ENCODE peak calls at places on chromosomes 16 and 17, in ten cellular contexts. One of them, this sample, is unnamed. For H3K4me1, the result is how much of the 10 kb centered on the place peaks cover.

GRCh38 chr17:10126554-10127493 is 71.6 kb downstream of the GAS7 start:
- DNase-seq in endothelial cell of umbilical vein: no peak
- DNase-seq in upper lobe of right lung: no peak
- DNase-seq in lung: no peak
- DNase-seq in psoas muscle: peak
- DNase-seq in effector memory CD4-positive, alpha-beta T cell: no peak
- DNase-seq in mucosa of descending colon: no peak
- DNase-seq in CD8-positive, alpha-beta T cell: no peak
- DNase-seq in uterus: peak
- DNase-seq in vagina: no peak
- DNase-seq in this sample: no peak

GRCh38 chr17:78844301-78845005 is 3.8 kb upstream of the USP36 start:
- DNase-seq in endothelial cell of umbilical vein: peak
- DNase-seq in CD8-positive, alpha-beta T cell: no peak
- DNase-seq in effector memory CD4-positive, alpha-beta T cell: no peak
- DNase-seq in uterus: no peak
- DNase-seq in psoas muscle: no peak
- DNase-seq in mucosa of descending colon: no peak
- DNase-seq in vagina: no peak
- DNase-seq in lung: no peak
- DNase-seq in upper lobe of right lung: no peak
- DNase-seq in this sample: no peak

GRCh38 chr16:57720142-57720575 is 15.4 kb upstream of the KATNB1 start:
- DNase-seq in lung: peak
- DNase-seq in mucosa of descending colon: no peak
- DNase-seq in effector memory CD4-positive, alpha-beta T cell: no peak
- DNase-seq in CD8-positive, alpha-beta T cell: peak
- DNase-seq in endothelial cell of umbilical vein: peak
- DNase-seq in uterus: no peak
- DNase-seq in psoas muscle: no peak
- DNase-seq in upper lobe of right lung: no peak
- DNase-seq in vagina: no peak
- DNase-seq in this sample: peak

GRCh38 chr16:31714899-31715504 is 158.6 kb upstream of the ZNF267 start:
- DNase-seq in psoas muscle: no peak
- DNase-seq in CD8-positive, alpha-beta T cell: no peak
- DNase-seq in vagina: no peak
- DNase-seq in effector memory CD4-positive, alpha-beta T cell: no peak
- DNase-seq in mucosa of descending colon: no peak
- DNase-seq in upper lobe of right lung: no peak
- DNase-seq in lung: no peak
- DNase-seq in uterus: no peak
- DNase-seq in endothelial cell of umbilical vein: no peak
- DNase-seq in this sample: no peak

GRCh38 chr17:76727745-76728456 is 1.3 kb downstream of the METTL23 start:
- DNase-seq in endothelial cell of umbilical vein: peak
- DNase-seq in psoas muscle: no peak
- DNase-seq in effector memory CD4-positive, alpha-beta T cell: no peak
- DNase-seq in upper lobe of right lung: no peak
- DNase-seq in mucosa of descending colon: no peak
- DNase-seq in CD8-positive, alpha-beta T cell: no peak
- DNase-seq in lung: no peak
- DNase-seq in vagina: no peak
- DNase-seq in uterus: no peak
- DNase-seq in this sample: no peak

GRCh38 chr17:70476368-70476767 is 307.0 kb downstream of the KCNJ2 start:
- DNase-seq in psoas muscle: no peak
- DNase-seq in lung: no peak
- DNase-seq in mucosa of descending colon: no peak
- DNase-seq in upper lobe of right lung: no peak
- DNase-seq in effector memory CD4-positive, alpha-beta T cell: no peak
- DNase-seq in endothelial cell of umbilical vein: no peak
- DNase-seq in vagina: no peak
- DNase-seq in CD8-positive, alpha-beta T cell: no peak
- DNase-seq in uterus: no peak
- DNase-seq in this sample: no peak

GRCh38 chr17:70120420-70120819 is 45.4 kb downstream of the KCNJ16 start:
- DNase-seq in uterus: no peak
- DNase-seq in upper lobe of right lung: no peak
- DNase-seq in effector memory CD4-positive, alpha-beta T cell: no peak
- DNase-seq in endothelial cell of umbilical vein: no peak
- DNase-seq in lung: no peak
- DNase-seq in mucosa of descending colon: no peak
- DNase-seq in CD8-positive, alpha-beta T cell: no peak
- DNase-seq in vagina: no peak
- DNase-seq in psoas muscle: no peak
- DNase-seq in this sample: no peak

GRCh38 chr16:27316038-27316680 is 2.4 kb downstream of the IL4R start:
- DNase-seq in endothelial cell of umbilical vein: no peak
- DNase-seq in CD8-positive, alpha-beta T cell: peak
- DNase-seq in uterus: no peak
- DNase-seq in mucosa of descending colon: no peak
- DNase-seq in vagina: no peak
- DNase-seq in effector memory CD4-positive, alpha-beta T cell: no peak
- DNase-seq in lung: no peak
- DNase-seq in upper lobe of right lung: no peak
- DNase-seq in psoas muscle: no peak
- DNase-seq in this sample: no peak

GRCh38 chr17:48055531-48056245 is 7.5 kb downstream of the NFE2L1 start:
- DNase-seq in upper lobe of right lung: no peak
- DNase-seq in psoas muscle: no peak
- DNase-seq in mucosa of descending colon: no peak
- DNase-seq in vagina: no peak
- DNase-seq in CD8-positive, alpha-beta T cell: no peak
- DNase-seq in uterus: no peak
- DNase-seq in effector memory CD4-positive, alpha-beta T cell: no peak
- DNase-seq in endothelial cell of umbilical vein: no peak
- DNase-seq in lung: no peak
- DNase-seq in this sample: no peak
- H3K4me1 ChIP-seq in upper lobe of right lung: half or more
- H3K4me1 ChIP-seq in psoas muscle: half or more
- H3K4me1 ChIP-seq in mucosa of descending colon: under half
- H3K4me1 ChIP-seq in vagina: half or more
- H3K4me1 ChIP-seq in CD8-positive, alpha-beta T cell: under half
- H3K4me1 ChIP-seq in uterus: under half
- H3K4me1 ChIP-seq in effector memory CD4-positive, alpha-beta T cell: under half
- H3K4me1 ChIP-seq in endothelial cell of umbilical vein: under half
- H3K4me1 ChIP-seq in lung: under half
- H3K4me1 ChIP-seq in this sample: under half

DNA sequence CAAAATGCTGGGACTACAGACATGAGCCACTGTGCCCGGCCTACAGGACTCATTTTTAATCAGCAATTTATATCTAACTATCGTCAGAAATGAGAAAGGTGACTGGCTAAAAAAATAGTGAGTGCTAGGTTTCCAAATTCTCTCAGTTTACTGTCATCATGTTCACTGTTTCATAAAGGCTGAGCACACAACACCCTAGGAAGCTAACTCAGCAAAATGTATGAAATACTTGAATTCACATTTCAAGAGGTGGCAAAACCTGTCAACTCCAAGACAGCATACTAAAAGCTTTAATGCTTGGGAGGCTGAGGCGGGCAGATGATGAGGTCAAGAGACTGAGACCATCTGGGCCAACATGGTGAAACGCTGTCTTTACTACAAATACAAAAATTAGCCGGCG is 16.7 kb downstream of the WDR45B start:
- DNase-seq in vagina: no peak
- DNase-seq in mucosa of descending colon: no peak
- DNase-seq in psoas muscle: no peak
- DNase-seq in CD8-positive, alpha-beta T cell: no peak
- DNase-seq in endothelial cell of umbilical vein: no peak
- DNase-seq in upper lobe of right lung: no peak
- DNase-seq in lung: no peak
- DNase-seq in effector memory CD4-positive, alpha-beta T cell: no peak
- DNase-seq in uterus: no peak
- DNase-seq in this sample: no peak
- H3K4me1 ChIP-seq in vagina: under half
- H3K4me1 ChIP-seq in mucosa of descending colon: under half
- H3K4me1 ChIP-seq in psoas muscle: under half
- H3K4me1 ChIP-seq in CD8-positive, alpha-beta T cell: under half
- H3K4me1 ChIP-seq in endothelial cell of umbilical vein: under half
- H3K4me1 ChIP-seq in upper lobe of right lung: under half
- H3K4me1 ChIP-seq in lung: under half
- H3K4me1 ChIP-seq in effector memory CD4-positive, alpha-beta T cell: under half
- H3K4me1 ChIP-seq in uterus: under half
- H3K4me1 ChIP-seq in this sample: under half

GRCh38 chr17:65219124-65219523 is 82.0 kb downstream of the RGS9 start:
- DNase-seq in lung: no peak
- DNase-seq in mucosa of descending colon: no peak
- DNase-seq in uterus: no peak
- DNase-seq in upper lobe of right lung: no peak
- DNase-seq in effector memory CD4-positive, alpha-beta T cell: no peak
- DNase-seq in psoas muscle: no peak
- DNase-seq in endothelial cell of umbilical vein: no peak
- DNase-seq in CD8-positive, alpha-beta T cell: no peak
- DNase-seq in vagina: no peak
- DNase-seq in this sample: no peak
- H3K4me1 ChIP-seq in lung: under half
- H3K4me1 ChIP-seq in mucosa of descending colon: under half
- H3K4me1 ChIP-seq in uterus: under half
- H3K4me1 ChIP-seq in upper lobe of right lung: under half
- H3K4me1 ChIP-seq in effector memory CD4-positive, alpha-beta T cell: under half
- H3K4me1 ChIP-seq in psoas muscle: under half
- H3K4me1 ChIP-seq in endothelial cell of umbilical vein: under half
- H3K4me1 ChIP-seq in CD8-positive, alpha-beta T cell: under half
- H3K4me1 ChIP-seq in vagina: under half
- H3K4me1 ChIP-seq in this sample: under half

DNA sequence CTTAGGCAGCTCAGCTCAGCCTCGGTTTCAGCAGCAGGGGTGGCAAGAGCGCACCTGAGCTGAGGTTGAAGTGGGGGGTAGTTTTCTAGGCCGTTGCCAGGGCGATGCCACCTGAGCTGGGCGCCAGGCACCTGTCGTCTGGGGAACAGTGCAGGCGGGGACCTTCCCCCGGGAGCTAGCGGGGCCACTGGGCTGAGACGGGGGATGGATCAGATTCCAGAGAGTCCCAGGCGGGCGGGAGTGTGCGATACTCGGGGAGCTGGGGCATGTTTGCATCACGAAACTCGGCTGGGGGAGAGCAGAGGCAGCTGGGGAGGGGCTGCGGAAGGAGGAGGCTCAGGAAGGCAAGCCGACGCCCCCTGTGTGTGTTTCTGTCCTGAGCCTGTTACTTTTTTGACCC is 477 bp upstream of the CLDN9 start:
- DNase-seq in mucosa of descending colon: no peak
- DNase-seq in upper lobe of right lung: no peak
- DNase-seq in endothelial cell of umbilical vein: no peak
- DNase-seq in psoas muscle: no peak
- DNase-seq in vagina: no peak
- DNase-seq in lung: no peak
- DNase-seq in CD8-positive, alpha-beta T cell: no peak
- DNase-seq in effector memory CD4-positive, alpha-beta T cell: no peak
- DNase-seq in uterus: no peak
- DNase-seq in this sample: no peak
- H3K4me1 ChIP-seq in mucosa of descending colon: under half
- H3K4me1 ChIP-seq in upper lobe of right lung: under half
- H3K4me1 ChIP-seq in endothelial cell of umbilical vein: under half
- H3K4me1 ChIP-seq in psoas muscle: under half
- H3K4me1 ChIP-seq in vagina: under half
- H3K4me1 ChIP-seq in lung: under half
- H3K4me1 ChIP-seq in CD8-positive, alpha-beta T cell: under half
- H3K4me1 ChIP-seq in effector memory CD4-positive, alpha-beta T cell: under half
- H3K4me1 ChIP-seq in uterus: under half
- H3K4me1 ChIP-seq in this sample: under half

This sample was measured in SJCRH30.